ENCODE peak calls at places on chromosomes 6 and 20, in nine cellular contexts. A is cardiac muscle cell, G is heart left ventricle, B is body of pancreas, T is progenitor cell of endocrine pancreas, X is GM12878, N is OCI-LY7, D is neural crest cell, O is fibroblast of pulmonary artery. W is an unnamed sample.

GRCh38 chr6:154403803-154404202 is 47.2 kb upstream of the IPCEF1 start:
- DNase-seq in A (peak; percentile 75), G (peak; percentile 32), B (peak; percentile 32), T (no peak), X (no peak), N (no peak), D (no peak), O (peak; percentile 68), W (no peak)

GRCh38 chr6:167797079-167797870 is 29.4 kb upstream of the AFDN start:
- DNase-seq in A (no peak), G (no peak), B (no peak), T (no peak), X (no peak), N (no peak), D (no peak), O (no peak), W (no peak)

GRCh38 chr6:119742188-119742803 is 392.7 kb upstream of the MAN1A1 start:
- DNase-seq in A (peak; percentile 62), G (peak; percentile 32), B (peak; percentile 70), T (peak; percentile 59), X (no peak), N (peak; percentile 79), D (peak; percentile 77), O (peak; percentile 60), W (no peak)

GRCh38 chr6:7721654-7722053 is 4.2 kb upstream of the BMP6 start:
- DNase-seq in A (peak; percentile 63), G (no peak), B (no peak), T (no peak), X (no peak), N (peak; percentile 55), D (no peak), O (peak; percentile 69), W (no peak)

GRCh38 chr6:36560822-36561221 is 13.5 kb upstream of the STK38 start:
- DNase-seq in A (no peak), G (no peak), B (no peak), T (no peak), X (no peak), N (no peak), D (no peak), O (no peak), W (no peak)

GRCh38 chr6:155157101-155157500 is 106.7 kb upstream of the CLDN20 start:
- DNase-seq in A (no peak), G (no peak), B (no peak), T (no peak), X (no peak), N (no peak), D (no peak), O (no peak), W (no peak)

GRCh38 chr6:133986942-133987341 is 33.9 kb downstream of the TBPL1 start:
- DNase-seq in A (no peak), G (no peak), B (no peak), T (no peak), X (no peak), N (no peak), D (no peak), O (no peak), W (no peak)

GRCh38 chr6:166351715-166352285 is 9.5 kb upstream of the SFT2D1 start:
- DNase-seq in A (peak; percentile 22), G (no peak), B (peak; percentile 30), T (no peak), X (peak; percentile 75), N (peak; percentile 10), D (no peak), O (no peak), W (no peak)

GRCh38 chr20:2816583-2817340 is 598 bp downstream of the TMEM239 start:
- DNase-seq in A (no peak), G (no peak), B (no peak), T (no peak), X (no peak), N (no peak), D (no peak), O (no peak), W (no peak)
- TF ChIP-seq CTCF in A (peak; percentile 3), G (no peak), B (no peak), T (no peak), X (no peak), N (peak; percentile 49), D (no peak), O (no peak), W (no peak)

GRCh38 chr6:10415593-10416480 is 963 bp upstream of the TFAP2A start:
- DNase-seq in A (no peak), G (no peak), B (no peak), T (no peak), X (no peak), N (no peak), D (no peak), O (no peak), W (no peak)

GRCh38 chr6:10412948-10413849 is 1.7 kb downstream of the TFAP2A start:
- DNase-seq in A (no peak), G (no peak), B (peak; percentile 72), T (no peak), X (no peak), N (peak; percentile 21), D (no peak), O (no peak), W (no peak)

GRCh38 chr6:10414766-10415592 is at the start of gene TFAP2A:
- DNase-seq in A (peak; percentile 42), G (no peak), B (no peak), T (no peak), X (no peak), N (no peak), D (no peak), O (peak; percentile 59), W (no peak)

GRCh38 chr6:10412165-10412947 is 2.5 kb downstream of the TFAP2A start:
- DNase-seq in A (peak; percentile 71), G (no peak), B (no peak), T (no peak), X (no peak), N (peak; percentile 61), D (no peak), O (peak; percentile 75), W (no peak)

DNA sequence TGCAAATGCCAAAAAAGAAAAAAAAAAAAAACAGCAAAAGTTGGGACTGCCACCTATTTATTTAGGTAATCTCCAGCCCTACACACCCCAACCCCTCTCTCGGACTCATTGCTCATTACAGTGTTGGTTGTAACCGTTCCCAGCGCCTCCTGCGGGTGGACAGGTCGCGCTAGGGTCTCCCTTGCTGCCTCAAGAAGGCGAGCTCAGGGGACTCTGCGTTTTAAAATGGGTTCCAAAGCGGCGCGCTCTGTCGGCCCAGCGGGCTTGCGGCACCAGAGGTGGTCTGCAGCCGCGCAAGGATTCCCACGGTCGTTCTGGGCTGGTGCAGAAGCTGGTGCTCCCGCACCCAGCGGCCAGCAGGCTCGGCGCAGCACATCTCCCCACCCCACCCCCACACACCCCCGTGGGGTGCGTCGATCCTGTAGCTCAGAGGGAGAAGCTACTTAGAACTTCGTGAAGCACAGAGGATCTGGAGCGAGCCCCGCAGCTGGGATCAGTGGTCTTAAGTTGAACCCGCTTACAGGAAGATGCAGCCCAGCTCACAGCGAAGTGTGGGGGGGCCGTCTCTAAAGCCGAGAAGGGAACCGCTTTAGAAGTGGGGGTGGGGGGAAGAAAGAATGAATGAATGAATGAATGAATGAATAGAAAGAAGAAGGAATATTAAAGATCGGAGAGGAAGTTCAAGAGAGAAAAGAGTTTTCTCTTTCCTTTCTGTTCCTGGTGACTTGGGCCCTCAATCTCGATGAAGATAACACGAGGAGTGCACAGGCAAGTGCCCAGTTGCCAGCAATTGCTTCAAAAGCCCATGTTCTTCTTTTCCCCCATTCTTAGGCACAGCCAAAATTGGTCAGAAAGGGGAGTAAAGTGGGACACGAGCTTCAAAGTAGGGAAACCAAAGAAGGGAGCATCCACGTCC is 766 bp downstream of the TFAP2A start:
- DNase-seq in A (no peak), G (no peak), B (no peak), T (no peak), X (no peak), N (no peak), D (no peak), O (peak; percentile 32), W (no peak)
- TF ChIP-seq CTCF in A (peak; percentile 5), G (no peak), B (no peak), T (peak; percentile 8), X (no peak), N (no peak), D (peak; percentile 46), O (peak; percentile 7), W (no peak)

GRCh38 chr20:576156-576555 is 32.6 kb upstream of the CSNK2A1 start:
- DNase-seq in A (no peak), G (no peak), B (no peak), T (no peak), X (no peak), N (no peak), D (no peak), O (no peak), W (no peak)

GRCh38 chr20:574297-574942 is 30.8 kb upstream of the CSNK2A1 start:
- DNase-seq in A (no peak), G (peak; percentile 76), B (no peak), T (no peak), X (no peak), N (no peak), D (no peak), O (no peak), W (no peak)

GRCh38 chr20:575230-575629 is 31.6 kb upstream of the CSNK2A1 start:
- DNase-seq in A (no peak), G (no peak), B (no peak), T (no peak), X (no peak), N (no peak), D (no peak), O (no peak), W (no peak)

GRCh38 chr20:573414-574296 is 30.1 kb upstream of the CSNK2A1 start:
- DNase-seq in A (no peak), G (no peak), B (no peak), T (no peak), X (no peak), N (no peak), D (no peak), O (no peak), W (no peak)

DNA sequence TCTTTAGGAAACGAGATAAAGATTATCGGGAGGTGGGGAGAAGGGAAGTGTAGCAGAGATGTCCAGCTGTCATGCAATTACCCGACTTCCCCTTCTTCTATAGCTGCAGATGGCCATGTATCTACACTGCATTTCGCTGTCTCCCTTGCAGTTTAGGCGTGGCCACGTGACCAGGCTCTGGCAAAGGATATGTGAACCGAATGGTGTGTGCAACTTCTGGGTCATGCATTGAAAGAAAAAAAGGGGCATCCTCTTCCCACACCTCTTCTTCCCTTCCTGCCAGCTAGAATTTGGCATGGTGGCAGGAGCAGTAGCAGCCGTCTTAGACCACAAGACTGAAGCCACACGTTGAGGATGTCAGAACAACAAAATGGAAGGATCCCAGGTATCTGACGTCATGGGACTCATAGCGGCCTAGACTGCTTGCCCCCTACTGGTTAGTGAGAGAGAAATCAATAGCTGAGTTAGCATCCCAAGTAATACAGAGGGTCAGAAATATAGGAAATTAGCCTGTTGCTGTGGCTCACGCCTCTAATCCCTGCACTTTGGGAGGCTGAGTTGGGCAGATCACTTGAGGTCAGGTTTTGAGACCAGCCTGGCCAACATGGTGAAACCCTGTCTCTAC is 32.8 kb downstream of the TCF15 start:
- DNase-seq in A (peak; percentile 40), G (no peak), B (no peak), T (no peak), X (no peak), N (peak; percentile 61), D (no peak), O (peak; percentile 18), W (no peak)
- TF ChIP-seq CTCF in A (peak; percentile 46), G (peak; percentile 20), B (no peak), T (peak; percentile 48), X (peak; percentile 42), N (peak; percentile 70), D (peak; percentile 49), O (peak; percentile 39), W (no peak)

GRCh38 chr6:90136176-90136575 is 160.5 kb downstream of the BACH2 start:
- DNase-seq in A (peak; percentile 2), G (no peak), B (no peak), T (no peak), X (no peak), N (no peak), D (no peak), O (no peak), W (no peak)

GRCh38 chr6:90135672-90136071 is 161.0 kb downstream of the BACH2 start:
- DNase-seq in A (peak; percentile 62), G (no peak), B (no peak), T (no peak), X (no peak), N (no peak), D (no peak), O (peak; percentile 28), W (no peak)

GRCh38 chr6:90139272-90139817 is 157.3 kb downstream of the BACH2 start:
- DNase-seq in A (no peak), G (no peak), B (no peak), T (no peak), X (no peak), N (no peak), D (no peak), O (no peak), W (no peak)

GRCh38 chr6:90140683-90141082 is 156.0 kb downstream of the BACH2 start:
- DNase-seq in A (no peak), G (no peak), B (no peak), T (no peak), X (no peak), N (no peak), D (no peak), O (no peak), W (no peak)

DNA sequence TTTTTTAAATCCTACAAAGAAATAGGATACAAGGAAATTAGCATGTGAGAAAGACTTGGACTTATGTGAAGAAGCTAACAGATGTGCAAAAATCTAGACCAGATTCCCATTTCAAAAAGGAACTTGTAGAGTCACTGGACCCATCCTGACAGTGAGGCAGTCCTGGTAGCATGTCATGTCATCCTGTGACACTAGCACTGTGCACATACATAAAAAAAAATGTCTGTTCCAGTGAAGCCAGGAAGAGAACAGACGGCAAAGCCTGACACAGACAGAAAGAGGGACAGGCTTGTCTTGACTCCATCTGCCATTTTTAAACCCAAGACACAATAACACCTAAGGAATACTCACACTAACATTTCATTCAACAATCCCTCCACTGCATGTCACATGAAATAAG is 159.8 kb downstream of the BACH2 start:
- DNase-seq in A (no peak), G (no peak), B (no peak), T (no peak), X (no peak), N (no peak), D (no peak), O (no peak), W (no peak)
- TF ChIP-seq CTCF in A (no peak), G (no peak), B (no peak), T (no peak), X (no peak), N (no peak), D (no peak), O (no peak), W (no peak)

W was measured in CD14-positive monocyte.